ENCODE peak calls at places on chromosomes 12 and 14, in five cellular contexts. T is cardiac muscle cell, E is AG04450, Z is HEK293T, O is GM10248. C is an unnamed sample.

GRCh38 chr14:94342334-94342934 is 19.3 kb upstream of the SERPINA6 start:
- DNase-seq in T (no peak), E (peak; percentile 99), Z (no peak), O (no peak), C (peak; percentile 27)

GRCh38 chr14:78074546-78074945 is 95.6 kb upstream of the NRXN3 start:
- DNase-seq in T (peak; percentile 8), E (no peak), Z (no peak), O (no peak), C (no peak)

GRCh38 chr14:104369208-104369607 is 210.4 kb upstream of the C14orf180 start:
- DNase-seq in T (no peak), E (no peak), Z (no peak), O (no peak), C (no peak)

GRCh38 chr14:75522224-75522764 is at the start of gene BATF:
- DNase-seq in T (no peak), E (no peak), Z (no peak), O (peak; percentile 77), C (no peak)

GRCh38 chr12:120249875-120250795 is 15.4 kb downstream of the PXN start:
- DNase-seq in T (no peak), E (no peak), Z (no peak), O (peak; percentile 54), C (no peak)

GRCh38 chr14:68528031-68528687 is 264.7 kb downstream of the ZFP36L1 start:
- DNase-seq in T (no peak), E (no peak), Z (no peak), O (no peak), C (no peak)

GRCh38 chr12:112937741-112938719 is at the start of gene OAS3:
- DNase-seq in T (peak; percentile 62), E (peak; percentile 46), Z (peak; percentile 31), O (peak; percentile 69), C (no peak)

GRCh38 chr14:100649173-100649519 is 61.9 kb upstream of the BEGAIN start:
- DNase-seq in T (no peak), E (peak; percentile 16), Z (no peak), O (no peak), C (peak; percentile 5)

GRCh38 chr12:8912910-8913309 is 1.4 kb upstream of the PHC1 start:
- DNase-seq in T (no peak), E (no peak), Z (peak; percentile 20), O (no peak), C (no peak)